ENCODE peak calls at places on chromosomes 3 and 15, in five cellular contexts. D is SJCRH30, E is heart right ventricle, Z is RWPE2, S is HCT116. L is an unnamed sample. For H3K4me1 and H3K9me3, the result is how much of the 10 kb centered on the place peaks cover.

GRCh38 chr15:97759363-97759762 is 201.1 kb upstream of the ARRDC4 start:
- DNase-seq in E (no peak), S (no peak), D (no peak), Z (no peak), L (no peak)

GRCh38 chr15:54619180-54619579 is 577.6 kb downstream of the RSL24D1 start:
- DNase-seq in S (no peak), D (no peak), Z (no peak), E (no peak), L (no peak)

GRCh38 chr3:52775877-52776276 is 1.5 kb upstream of the ITIH1 start:
- DNase-seq in E (no peak), D (no peak), S (no peak), Z (no peak), L (no peak)

GRCh38 chr3:112390783-112391641 is 58.1 kb downstream of the CD200 start:
- DNase-seq in S (no peak), E (no peak), Z (peak), D (peak), L (no peak)

GRCh38 chr3:31532587-31533168 is at the start of gene STT3B:
- DNase-seq in D (peak), E (peak), S (peak), Z (peak), L (peak)

GRCh38 chr15:43977072-43977884 is 150.5 kb downstream of the WDR76 start:
- DNase-seq in D (no peak), E (no peak), Z (no peak), S (peak), L (no peak)

GRCh38 chr15:77002954-77003912 is 8.3 kb downstream of the PSTPIP1 start:
- DNase-seq in Z (no peak), S (no peak), E (no peak), D (no peak), L (no peak)

GRCh38 chr15:41276821-41277220 is 45.8 kb downstream of the CHP1 start:
- DNase-seq in D (no peak), E (no peak), Z (no peak), S (no peak), L (no peak)

GRCh38 chr15:43253431-43254403 is 13.0 kb downstream of the TGM5 start:
- DNase-seq in D (no peak), Z (peak), S (no peak), E (peak), L (no peak)

GRCh38 chr3:72888546-72889309 is 882 bp downstream of the GXYLT2 start:
- DNase-seq in S (no peak), E (no peak), D (no peak), Z (no peak), L (no peak)

GRCh38 chr3:94293793-94294195 is 230.9 kb downstream of the NSUN3 start:
- DNase-seq in D (no peak), Z (no peak), S (no peak), E (no peak), L (no peak)

GRCh38 chr15:34679326-34679725 is 75.5 kb downstream of the GJD2 start:
- DNase-seq in S (no peak), E (no peak), Z (no peak), D (no peak), L (no peak)

GRCh38 chr3:141275032-141275422 is 43.4 kb downstream of the PXYLP1 start:
- DNase-seq in Z (no peak), S (no peak), D (peak), E (no peak), L (no peak)

GRCh38 chr15:74773731-74774252 is 8.1 kb upstream of the CSK start:
- DNase-seq in E (no peak), D (no peak), S (no peak), Z (no peak), L (no peak)

GRCh38 chr15:99992611-99993231 is 259.5 kb upstream of the LYSMD4 start:
- DNase-seq in S (no peak), D (no peak), Z (peak), E (no peak), L (peak)

GRCh38 chr3:132880986-132881385 is 157.2 kb upstream of the TMEM108 start:
- DNase-seq in S (no peak), E (no peak), Z (no peak), D (no peak), L (no peak)

GRCh38 chr3:10223676-10224639 is 24.3 kb upstream of the TATDN2 start:
- DNase-seq in E (no peak), S (no peak), Z (no peak), D (no peak), L (peak)

GRCh38 chr3:171514466-171514865 is 54.3 kb upstream of the TNIK start:
- DNase-seq in E (no peak), Z (no peak), D (no peak), S (peak), L (no peak)

GRCh38 chr3:180414157-180414556 is 187.8 kb upstream of the TTC14 start:
- DNase-seq in Z (no peak), D (no peak), S (no peak), E (no peak), L (no peak)

GRCh38 chr15:66287461-66288055 is 5.8 kb upstream of the DIS3L start:
- DNase-seq in Z (no peak), S (no peak), D (no peak), E (no peak), L (no peak)

GRCh38 chr3:42473083-42473932 is 29.1 kb upstream of the VIPR1 start:
- DNase-seq in Z (no peak), D (peak), E (no peak), S (no peak), L (peak)

GRCh38 chr3:129276385-129276784 is 2.3 kb upstream of the HMCES start:
- DNase-seq in S (no peak), Z (no peak), E (no peak), D (peak), L (no peak)

GRCh38 chr3:189233225-189233858 is 61.6 kb downstream of the TPRG1 start:
- DNase-seq in E (peak), S (peak), D (peak), Z (no peak), L (peak)

GRCh38 chr3:122786067-122786466 is 7.6 kb downstream of the HSPBAP1 start:
- DNase-seq in S (no peak), Z (no peak), D (no peak), E (no peak), L (no peak)

GRCh38 chr3:190205739-190206138 is 85.0 kb upstream of the P3H2 start:
- DNase-seq in S (no peak), D (no peak), Z (no peak), E (no peak), L (no peak)

GRCh38 chr3:46091971-46092703 is 64.9 kb upstream of the XCR1 start:
- DNase-seq in E (no peak), D (no peak), Z (no peak), S (no peak), L (no peak)

GRCh38 chr3:117047951-117048705 is 338.5 kb downstream of the TUSC7 start:
- DNase-seq in E (no peak), S (no peak), D (no peak), Z (no peak), L (no peak)

GRCh38 chr15:76108021-76108723 is 48.4 kb downstream of the TMEM266 start:
- DNase-seq in D (no peak), S (no peak), Z (no peak), E (peak), L (peak)

GRCh38 chr3:29697989-29698388 is 417.1 kb downstream of the RBMS3 start:
- DNase-seq in D (no peak), E (no peak), S (no peak), Z (no peak), L (no peak)

GRCh38 chr3:152738656-152739055 is 96.3 kb upstream of the P2RY1 start:
- DNase-seq in S (no peak), Z (no peak), E (no peak), D (no peak), L (no peak)

GRCh38 chr15:60720493-60721231 is 241.7 kb upstream of the ICE2 start:
- DNase-seq in E (no peak), Z (no peak), S (no peak), D (no peak), L (no peak)

GRCh38 chr3:33884204-33884561 is 85.8 kb downstream of the PDCD6IP start:
- DNase-seq in Z (no peak), E (no peak), S (no peak), D (peak), L (peak)

GRCh38 chr3:41708176-41708575 is 253.7 kb downstream of the ULK4 start:
- DNase-seq in E (no peak), D (no peak), Z (no peak), S (no peak), L (no peak)

GRCh38 chr3:147387550-147388394 is 18.6 kb downstream of the ZIC4 start:
- DNase-seq in Z (no peak), D (no peak), E (no peak), S (no peak), L (no peak)
- H3K27ac ChIP-seq in Z (no peak), D (no peak), E (no peak), S (no peak), L (no peak)

DNA sequence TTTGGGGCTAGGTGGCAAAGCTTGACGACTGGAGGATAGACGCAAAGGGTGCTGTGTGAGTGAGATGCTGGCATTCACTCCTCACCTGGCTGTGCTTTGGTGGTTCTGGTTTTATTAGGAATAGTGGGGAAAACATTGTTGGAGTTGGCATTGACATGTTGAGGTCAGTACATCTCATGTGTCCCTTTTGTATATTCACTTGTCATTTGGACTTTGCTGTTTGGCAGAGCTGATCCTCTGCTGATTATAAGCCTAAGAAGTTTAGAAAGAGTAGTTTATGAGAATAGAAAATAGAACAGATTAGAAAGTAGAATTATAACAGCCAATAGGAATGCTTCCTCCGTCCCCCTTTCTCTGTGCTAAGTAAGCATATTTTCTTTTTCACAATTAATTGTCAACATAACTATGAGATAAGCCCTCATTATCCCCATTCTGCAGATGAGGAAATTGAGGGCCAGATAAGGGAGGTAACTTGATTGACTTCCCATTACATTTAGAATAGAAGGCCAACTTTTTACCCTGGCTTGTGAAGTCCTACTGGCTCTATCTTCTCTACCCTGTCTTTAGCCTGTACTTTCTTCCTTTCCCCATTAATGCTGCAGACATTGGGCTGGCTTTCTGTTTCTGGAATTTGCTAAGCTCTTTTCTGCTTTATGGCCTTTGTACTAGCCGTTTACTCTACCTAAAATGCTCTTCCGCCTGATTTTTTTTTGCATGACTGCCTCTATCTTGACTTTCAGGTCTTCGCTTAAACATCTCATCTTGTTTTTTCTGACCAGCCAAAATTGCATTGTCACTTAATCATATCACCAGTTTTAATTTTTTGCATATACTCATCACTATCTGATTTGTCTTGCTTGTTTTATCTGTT is 12.8 kb downstream of the ITPR1 start:
- DNase-seq in Z (no peak), E (no peak), D (no peak), S (no peak), L (no peak)
- H3K4me1 ChIP-seq in Z (under half), E (under half), D (under half), S (under half), L (under half)

DNA sequence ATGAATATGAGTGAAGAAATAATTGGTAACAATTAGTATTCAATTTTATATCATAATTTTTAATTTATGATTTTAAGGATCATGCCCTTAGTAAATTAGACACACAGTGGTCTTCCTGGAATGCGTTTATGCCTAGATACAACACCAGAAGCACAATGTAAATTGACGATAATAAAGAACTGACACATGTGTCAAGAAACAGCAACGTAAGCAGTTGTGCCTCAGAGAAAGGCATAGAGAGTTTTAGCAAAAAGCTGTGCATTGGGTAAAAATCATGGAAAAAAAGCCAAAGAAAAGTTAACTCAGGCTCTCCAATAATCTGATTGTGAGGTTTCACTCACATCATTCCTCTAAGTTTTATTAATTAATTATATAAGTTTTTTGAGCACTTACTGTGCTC is 37.0 kb upstream of the CNTN6 start:
- DNase-seq in Z (no peak), D (no peak), S (no peak), E (no peak), L (no peak)
- H3K9me3 ChIP-seq in Z (under half), D (under half), S (under half), E (under half), L (under half)

GRCh38 chr3:150913174-150913922 is 8.1 kb upstream of the MINDY4B start:
- DNase-seq in E (no peak), Z (no peak), D (no peak), S (no peak), L (no peak)
- H3K27ac ChIP-seq in E (no peak), Z (no peak), D (no peak), S (no peak), L (no peak)

GRCh38 chr15:57389991-57390390 is 13.7 kb downstream of the CGNL1 start:
- DNase-seq in S (no peak), Z (no peak), D (no peak), E (no peak), L (no peak)

GRCh38 chr15:57388199-57388863 is 12.0 kb downstream of the CGNL1 start:
- DNase-seq in E (no peak), S (no peak), Z (no peak), D (no peak), L (no peak)

GRCh38 chr15:57385923-57386390 is 9.7 kb downstream of the CGNL1 start:
- DNase-seq in E (no peak), S (no peak), D (no peak), Z (no peak), L (no peak)

GRCh38 chr15:57387011-57387410 is 10.7 kb downstream of the CGNL1 start:
- DNase-seq in Z (no peak), E (no peak), S (no peak), D (no peak), L (no peak)

GRCh38 chr15:57387644-57388076 is 11.4 kb downstream of the CGNL1 start:
- DNase-seq in S (no peak), Z (no peak), D (no peak), E (no peak), L (no peak)
- H3K4me1 ChIP-seq in S (under half), Z (under half), D (under half), E (under half), L (under half)

L was measured in upper lobe of left lung.